ENCODE peak calls at places on chromosomes 2 and 18, in six cellular contexts. One of them, this sample, is unnamed.

GRCh38 chr2:213199871-213200270 is 48.5 kb upstream of the IKZF2 start:
- DNase-seq in activated CD8-positive, alpha-beta T cell treated with anti-CD3 and anti-CD28 coated beads for 36 hours: no peak
- DNase-seq in GM23338: no peak
- DNase-seq in stomach: no peak
- DNase-seq in GM13976: no peak
- DNase-seq in cardiac muscle cell: no peak
- DNase-seq in this sample: no peak

GRCh38 chr2:16537347-16537746 is 128.3 kb downstream of the CYRIA start:
- DNase-seq in GM23338: no peak
- DNase-seq in activated CD8-positive, alpha-beta T cell treated with anti-CD3 and anti-CD28 coated beads for 36 hours: no peak
- DNase-seq in GM13976: no peak
- DNase-seq in stomach: no peak
- DNase-seq in cardiac muscle cell: no peak
- DNase-seq in this sample: no peak

GRCh38 chr2:177888581-177888980 is 184.0 kb downstream of the PDE11A start:
- DNase-seq in stomach: no peak
- DNase-seq in activated CD8-positive, alpha-beta T cell treated with anti-CD3 and anti-CD28 coated beads for 36 hours: no peak
- DNase-seq in GM23338: no peak
- DNase-seq in GM13976: no peak
- DNase-seq in cardiac muscle cell: no peak
- DNase-seq in this sample: no peak

GRCh38 chr2:105454801-105455485 is 56.1 kb upstream of the FHL2 start:
- DNase-seq in GM23338: peak; percentile 69
- DNase-seq in cardiac muscle cell: peak; percentile 44
- DNase-seq in activated CD8-positive, alpha-beta T cell treated with anti-CD3 and anti-CD28 coated beads for 36 hours: peak; percentile 34
- DNase-seq in stomach: peak; percentile 52
- DNase-seq in GM13976: no peak
- DNase-seq in this sample: no peak

GRCh38 chr18:3246636-3247242 is 862 bp upstream of the MYL12A start:
- DNase-seq in GM23338: peak; percentile 34
- DNase-seq in GM13976: no peak
- DNase-seq in cardiac muscle cell: no peak
- DNase-seq in stomach: no peak
- DNase-seq in activated CD8-positive, alpha-beta T cell treated with anti-CD3 and anti-CD28 coated beads for 36 hours: peak; percentile 34
- DNase-seq in this sample: peak; percentile 22

GRCh38 chr2:127675335-127676261 is at the start of gene LIMS2:
- DNase-seq in cardiac muscle cell: peak; percentile 81
- DNase-seq in GM23338: peak; percentile 77
- DNase-seq in GM13976: no peak
- DNase-seq in activated CD8-positive, alpha-beta T cell treated with anti-CD3 and anti-CD28 coated beads for 36 hours: no peak
- DNase-seq in stomach: peak; percentile 30
- DNase-seq in this sample: no peak

GRCh38 chr2:166384774-166385173 is 9.0 kb upstream of the SCN9A start:
- DNase-seq in GM23338: peak; percentile 53
- DNase-seq in cardiac muscle cell: peak; percentile 13
- DNase-seq in activated CD8-positive, alpha-beta T cell treated with anti-CD3 and anti-CD28 coated beads for 36 hours: no peak
- DNase-seq in GM13976: no peak
- DNase-seq in stomach: no peak
- DNase-seq in this sample: no peak

GRCh38 chr2:1586946-1587840 is 157.1 kb downstream of the PXDN start:
- DNase-seq in stomach: no peak
- DNase-seq in activated CD8-positive, alpha-beta T cell treated with anti-CD3 and anti-CD28 coated beads for 36 hours: no peak
- DNase-seq in GM23338: no peak
- DNase-seq in GM13976: no peak
- DNase-seq in cardiac muscle cell: no peak
- DNase-seq in this sample: no peak

GRCh38 chr18:9771261-9771976 is 63.3 kb downstream of the RAB31 start:
- DNase-seq in stomach: peak; percentile 80
- DNase-seq in cardiac muscle cell: peak; percentile 81
- DNase-seq in activated CD8-positive, alpha-beta T cell treated with anti-CD3 and anti-CD28 coated beads for 36 hours: peak; percentile 75
- DNase-seq in GM23338: peak; percentile 90
- DNase-seq in GM13976: peak; percentile 73
- DNase-seq in this sample: peak; percentile 64

GRCh38 chr2:127153691-127154158 is 46.8 kb upstream of the BIN1 start:
- DNase-seq in activated CD8-positive, alpha-beta T cell treated with anti-CD3 and anti-CD28 coated beads for 36 hours: no peak
- DNase-seq in GM23338: no peak
- DNase-seq in cardiac muscle cell: no peak
- DNase-seq in stomach: no peak
- DNase-seq in GM13976: no peak
- DNase-seq in this sample: no peak

GRCh38 chr2:207279520-207279919 is 113.8 kb upstream of the KLF7 start:
- DNase-seq in activated CD8-positive, alpha-beta T cell treated with anti-CD3 and anti-CD28 coated beads for 36 hours: peak; percentile 24
- DNase-seq in GM23338: no peak
- DNase-seq in cardiac muscle cell: no peak
- DNase-seq in stomach: no peak
- DNase-seq in GM13976: no peak
- DNase-seq in this sample: no peak

GRCh38 chr2:120419955-120420354 is 74.0 kb downstream of the INHBB start:
- DNase-seq in GM13976: no peak
- DNase-seq in stomach: no peak
- DNase-seq in activated CD8-positive, alpha-beta T cell treated with anti-CD3 and anti-CD28 coated beads for 36 hours: no peak
- DNase-seq in GM23338: no peak
- DNase-seq in cardiac muscle cell: no peak
- DNase-seq in this sample: no peak

GRCh38 chr2:73594241-73594640 is 48.0 kb downstream of the NAT8 start:
- DNase-seq in activated CD8-positive, alpha-beta T cell treated with anti-CD3 and anti-CD28 coated beads for 36 hours: no peak
- DNase-seq in cardiac muscle cell: no peak
- DNase-seq in GM13976: no peak
- DNase-seq in GM23338: no peak
- DNase-seq in stomach: no peak
- DNase-seq in this sample: no peak

GRCh38 chr18:48293954-48294893 is 115.0 kb downstream of the ZBTB7C start:
- DNase-seq in activated CD8-positive, alpha-beta T cell treated with anti-CD3 and anti-CD28 coated beads for 36 hours: no peak
- DNase-seq in stomach: no peak
- DNase-seq in GM23338: no peak
- DNase-seq in cardiac muscle cell: no peak
- DNase-seq in GM13976: no peak
- DNase-seq in this sample: no peak

GRCh38 chr2:103823847-103824246 is 1030.1 kb upstream of the POU3F3 start:
- DNase-seq in stomach: no peak
- DNase-seq in GM23338: no peak
- DNase-seq in activated CD8-positive, alpha-beta T cell treated with anti-CD3 and anti-CD28 coated beads for 36 hours: no peak
- DNase-seq in cardiac muscle cell: no peak
- DNase-seq in GM13976: no peak
- DNase-seq in this sample: no peak

GRCh38 chr18:42028232-42028832 is 73.3 kb downstream of the PIK3C3 start:
- DNase-seq in stomach: no peak
- DNase-seq in cardiac muscle cell: peak; percentile 20
- DNase-seq in GM23338: peak; percentile 55
- DNase-seq in GM13976: peak; percentile 21
- DNase-seq in activated CD8-positive, alpha-beta T cell treated with anti-CD3 and anti-CD28 coated beads for 36 hours: peak; percentile 41
- DNase-seq in this sample: peak; percentile 20

GRCh38 chr2:236170678-236171212 is 2.6 kb upstream of the GBX2 start:
- DNase-seq in GM23338: no peak
- DNase-seq in GM13976: no peak
- DNase-seq in activated CD8-positive, alpha-beta T cell treated with anti-CD3 and anti-CD28 coated beads for 36 hours: no peak
- DNase-seq in stomach: no peak
- DNase-seq in cardiac muscle cell: no peak
- DNase-seq in this sample: peak; percentile 22

GRCh38 chr18:8987250-8987649 is 115.2 kb upstream of the NDUFV2 start:
- DNase-seq in stomach: no peak
- DNase-seq in GM13976: no peak
- DNase-seq in cardiac muscle cell: no peak
- DNase-seq in activated CD8-positive, alpha-beta T cell treated with anti-CD3 and anti-CD28 coated beads for 36 hours: no peak
- DNase-seq in GM23338: no peak
- DNase-seq in this sample: no peak

GRCh38 chr2:219500135-219500534 is 1.4 kb downstream of the GMPPA start:
- DNase-seq in GM13976: no peak
- DNase-seq in cardiac muscle cell: no peak
- DNase-seq in activated CD8-positive, alpha-beta T cell treated with anti-CD3 and anti-CD28 coated beads for 36 hours: no peak
- DNase-seq in stomach: no peak
- DNase-seq in GM23338: peak; percentile 66
- DNase-seq in this sample: no peak

GRCh38 chr18:36805105-36805504 is 23.7 kb downstream of the TPGS2 start:
- DNase-seq in GM23338: no peak
- DNase-seq in stomach: no peak
- DNase-seq in activated CD8-positive, alpha-beta T cell treated with anti-CD3 and anti-CD28 coated beads for 36 hours: no peak
- DNase-seq in cardiac muscle cell: no peak
- DNase-seq in GM13976: no peak
- DNase-seq in this sample: no peak

GRCh38 chr2:41933585-41934322 is 114.1 kb upstream of the PKDCC start:
- DNase-seq in cardiac muscle cell: no peak
- DNase-seq in stomach: no peak
- DNase-seq in GM23338: no peak
- DNase-seq in activated CD8-positive, alpha-beta T cell treated with anti-CD3 and anti-CD28 coated beads for 36 hours: no peak
- DNase-seq in GM13976: no peak
- DNase-seq in this sample: no peak

GRCh38 chr2:230411484-230412368 is 4.3 kb upstream of the SP100 start:
- DNase-seq in GM23338: peak; percentile 59
- DNase-seq in stomach: peak; percentile 64
- DNase-seq in activated CD8-positive, alpha-beta T cell treated with anti-CD3 and anti-CD28 coated beads for 36 hours: peak; percentile 59
- DNase-seq in cardiac muscle cell: peak; percentile 53
- DNase-seq in GM13976: peak; percentile 86
- DNase-seq in this sample: peak; percentile 82

GRCh38 chr18:21117385-21118135 is 5.9 kb upstream of the ROCK1 start:
- DNase-seq in cardiac muscle cell: no peak
- DNase-seq in GM13976: no peak
- DNase-seq in GM23338: peak; percentile 45
- DNase-seq in activated CD8-positive, alpha-beta T cell treated with anti-CD3 and anti-CD28 coated beads for 36 hours: no peak
- DNase-seq in stomach: no peak
- DNase-seq in this sample: no peak

GRCh38 chr18:21111351-21112139 is at the start of gene ROCK1:
- DNase-seq in activated CD8-positive, alpha-beta T cell treated with anti-CD3 and anti-CD28 coated beads for 36 hours: peak; percentile 99
- DNase-seq in GM13976: peak; percentile 96
- DNase-seq in GM23338: peak; percentile 97
- DNase-seq in stomach: peak; percentile 99
- DNase-seq in cardiac muscle cell: peak; percentile 98
- DNase-seq in this sample: peak; percentile 97

GRCh38 chr18:21112140-21112473 is 494 bp upstream of the ROCK1 start:
- DNase-seq in cardiac muscle cell: no peak
- DNase-seq in GM23338: no peak
- DNase-seq in GM13976: no peak
- DNase-seq in activated CD8-positive, alpha-beta T cell treated with anti-CD3 and anti-CD28 coated beads for 36 hours: peak; percentile 73
- DNase-seq in stomach: no peak
- DNase-seq in this sample: no peak

GRCh38 chr18:21112543-21113105 is 1.0 kb upstream of the ROCK1 start:
- DNase-seq in activated CD8-positive, alpha-beta T cell treated with anti-CD3 and anti-CD28 coated beads for 36 hours: no peak
- DNase-seq in cardiac muscle cell: no peak
- DNase-seq in stomach: no peak
- DNase-seq in GM23338: no peak
- DNase-seq in GM13976: no peak
- DNase-seq in this sample: no peak

GRCh38 chr18:21115519-21116411 is 4.2 kb upstream of the ROCK1 start:
- DNase-seq in GM23338: peak; percentile 48
- DNase-seq in GM13976: no peak
- DNase-seq in cardiac muscle cell: peak; percentile 21
- DNase-seq in stomach: no peak
- DNase-seq in activated CD8-positive, alpha-beta T cell treated with anti-CD3 and anti-CD28 coated beads for 36 hours: peak; percentile 12
- DNase-seq in this sample: no peak
- TF ChIP-seq CTCF in GM23338: no peak
- TF ChIP-seq CTCF in GM13976: no peak
- TF ChIP-seq CTCF in cardiac muscle cell: no peak
- TF ChIP-seq CTCF in stomach: no peak
- TF ChIP-seq CTCF in activated CD8-positive, alpha-beta T cell treated with anti-CD3 and anti-CD28 coated beads for 36 hours: no peak
- TF ChIP-seq CTCF in this sample: no peak

GRCh38 chr2:160208662-160209229 is 8.7 kb upstream of the ITGB6 start:
- DNase-seq in GM23338: no peak
- DNase-seq in activated CD8-positive, alpha-beta T cell treated with anti-CD3 and anti-CD28 coated beads for 36 hours: no peak
- DNase-seq in stomach: no peak
- DNase-seq in GM13976: no peak
- DNase-seq in cardiac muscle cell: no peak
- DNase-seq in this sample: no peak

GRCh38 chr2:160207804-160208661 is 8.0 kb upstream of the ITGB6 start:
- DNase-seq in activated CD8-positive, alpha-beta T cell treated with anti-CD3 and anti-CD28 coated beads for 36 hours: peak; percentile 47
- DNase-seq in GM13976: no peak
- DNase-seq in cardiac muscle cell: no peak
- DNase-seq in GM23338: no peak
- DNase-seq in stomach: peak; percentile 82
- DNase-seq in this sample: no peak

GRCh38 chr2:160213511-160213910 is 13.4 kb upstream of the ITGB6 start:
- DNase-seq in cardiac muscle cell: no peak
- DNase-seq in activated CD8-positive, alpha-beta T cell treated with anti-CD3 and anti-CD28 coated beads for 36 hours: no peak
- DNase-seq in GM13976: no peak
- DNase-seq in GM23338: no peak
- DNase-seq in stomach: no peak
- DNase-seq in this sample: no peak

GRCh38 chr2:160209457-160209856 is 9.4 kb upstream of the ITGB6 start:
- DNase-seq in GM23338: no peak
- DNase-seq in cardiac muscle cell: no peak
- DNase-seq in stomach: no peak
- DNase-seq in GM13976: no peak
- DNase-seq in activated CD8-positive, alpha-beta T cell treated with anti-CD3 and anti-CD28 coated beads for 36 hours: no peak
- DNase-seq in this sample: no peak

GRCh38 chr2:160210599-160211138 is 10.6 kb upstream of the ITGB6 start:
- DNase-seq in stomach: peak; percentile 79
- DNase-seq in cardiac muscle cell: peak; percentile 82
- DNase-seq in GM23338: peak; percentile 86
- DNase-seq in GM13976: peak; percentile 75
- DNase-seq in activated CD8-positive, alpha-beta T cell treated with anti-CD3 and anti-CD28 coated beads for 36 hours: peak; percentile 82
- DNase-seq in this sample: peak; percentile 83
- TF ChIP-seq CTCF in stomach: peak; percentile 55
- TF ChIP-seq CTCF in cardiac muscle cell: peak; percentile 96
- TF ChIP-seq CTCF in GM23338: peak; percentile 94
- TF ChIP-seq CTCF in GM13976: peak; percentile 87
- TF ChIP-seq CTCF in activated CD8-positive, alpha-beta T cell treated with anti-CD3 and anti-CD28 coated beads for 36 hours: peak; percentile 90
- TF ChIP-seq CTCF in this sample: peak; percentile 84

DNA sequence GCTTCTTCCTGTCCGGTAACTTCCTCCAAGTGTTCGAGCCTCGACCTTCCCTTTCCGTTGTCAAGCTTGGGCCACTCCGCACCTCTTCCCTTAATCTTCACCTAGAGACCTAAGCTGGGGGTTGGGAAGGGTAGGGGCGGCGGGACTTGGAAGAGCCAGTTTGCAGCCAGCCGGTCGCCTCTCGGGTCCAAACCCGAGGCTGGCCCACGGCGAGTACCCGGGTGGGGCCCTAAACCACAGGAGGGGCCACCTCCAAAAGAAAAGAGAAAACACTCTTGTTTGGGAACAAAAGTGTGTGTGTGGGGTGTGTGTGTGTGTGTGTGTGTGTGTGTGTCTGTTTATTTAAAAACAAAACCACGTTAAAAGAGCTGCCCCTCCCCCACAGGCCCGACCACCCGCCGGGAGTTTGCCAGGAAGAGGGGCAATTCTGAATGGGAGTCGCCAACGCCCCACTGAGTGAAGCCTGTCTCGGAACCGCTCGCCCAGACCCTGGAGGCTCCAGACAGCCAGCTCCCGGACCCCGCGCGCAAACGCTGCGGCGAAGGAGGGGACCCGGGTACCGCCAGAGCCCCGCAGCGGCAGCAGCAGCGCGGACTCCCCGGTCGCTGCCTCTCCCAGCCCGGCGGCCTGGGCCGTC is 476 bp upstream of the RHOB start:
- DNase-seq in stomach: peak; percentile 27
- DNase-seq in GM13976: no peak
- DNase-seq in cardiac muscle cell: no peak
- DNase-seq in activated CD8-positive, alpha-beta T cell treated with anti-CD3 and anti-CD28 coated beads for 36 hours: no peak
- DNase-seq in GM23338: peak; percentile 41
- DNase-seq in this sample: no peak
- TF ChIP-seq CTCF in stomach: no peak
- TF ChIP-seq CTCF in GM13976: no peak
- TF ChIP-seq CTCF in cardiac muscle cell: peak; percentile 4
- TF ChIP-seq CTCF in activated CD8-positive, alpha-beta T cell treated with anti-CD3 and anti-CD28 coated beads for 36 hours: no peak
- TF ChIP-seq CTCF in GM23338: no peak
- TF ChIP-seq CTCF in this sample: no peak

DNA sequence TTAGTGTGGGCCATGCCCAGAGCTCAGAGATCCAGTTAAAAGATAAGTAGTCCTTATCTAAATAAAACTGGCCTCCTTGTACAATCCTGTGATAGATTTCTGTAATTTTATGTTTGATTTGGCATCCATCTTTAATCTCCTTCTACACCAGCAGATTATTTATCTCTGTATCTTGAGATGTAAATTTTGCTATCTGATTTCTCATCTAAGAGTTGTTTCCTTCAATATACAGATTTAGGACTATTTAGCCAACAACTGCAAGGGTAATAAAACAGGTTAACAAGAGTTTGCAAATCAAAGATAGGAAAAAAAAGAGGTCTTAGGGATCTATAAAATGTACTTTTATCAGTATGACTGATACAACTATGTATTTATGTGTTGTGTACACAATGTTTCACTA is 68.6 kb upstream of the ABCA12 start:
- DNase-seq in GM13976: no peak
- DNase-seq in GM23338: no peak
- DNase-seq in activated CD8-positive, alpha-beta T cell treated with anti-CD3 and anti-CD28 coated beads for 36 hours: no peak
- DNase-seq in cardiac muscle cell: no peak
- DNase-seq in stomach: no peak
- DNase-seq in this sample: no peak
- TF ChIP-seq CTCF in GM13976: no peak
- TF ChIP-seq CTCF in GM23338: no peak
- TF ChIP-seq CTCF in activated CD8-positive, alpha-beta T cell treated with anti-CD3 and anti-CD28 coated beads for 36 hours: no peak
- TF ChIP-seq CTCF in cardiac muscle cell: no peak
- TF ChIP-seq CTCF in stomach: no peak
- TF ChIP-seq CTCF in this sample: no peak